ENCODE peak calls at places on chromosomes 4 and X, in nine cellular contexts. J, S, Y, V, U, F, W, X and C are unnamed samples.

GRCh38 chrX:43707812-43708548 is 51.9 kb downstream of the MAOA start:
- DNase-seq in J (no peak), S (no peak), Y (no peak), V (no peak), U (peak; percentile 57), F (no peak), W (peak; percentile 84), X (no peak), C (no peak)

GRCh38 chr4:174091130-174091529 is 192.3 kb downstream of the FBXO8 start:
- DNase-seq in J (no peak), S (no peak), Y (no peak), V (no peak), U (no peak), F (no peak), W (no peak), X (no peak), C (no peak)

GRCh38 chr4:87956501-87956900 is 19.0 kb upstream of the SPP1 start:
- DNase-seq in J (no peak), S (no peak), Y (no peak), V (no peak), U (no peak), F (no peak), W (no peak), X (peak; percentile 59), C (no peak)

GRCh38 chr4:78057600-78058560 is 757 bp downstream of the FRAS1 start:
- DNase-seq in J (no peak), S (peak; percentile 83), Y (peak; percentile 30), V (peak; percentile 72), U (peak; percentile 53), F (no peak), W (peak; percentile 55), X (no peak), C (peak; percentile 73)

GRCh38 chr4:25702848-25703247 is 47.2 kb downstream of the SLC34A2 start:
- DNase-seq in J (no peak), S (no peak), Y (peak; percentile 70), V (no peak), U (peak; percentile 73), F (peak; percentile 50), W (peak; percentile 75), X (peak; percentile 73), C (no peak)

GRCh38 chrX:154019633-154020499 is at the start of gene IRAK1:
- DNase-seq in J (peak; percentile 47), S (no peak), Y (peak; percentile 17), V (no peak), U (peak; percentile 63), F (peak; percentile 27), W (peak; percentile 69), X (peak; percentile 50), C (peak; percentile 19)

GRCh38 chrX:11664211-11664888 is 1.4 kb downstream of the ARHGAP6 start:
- DNase-seq in J (no peak), S (peak; percentile 65), Y (no peak), V (no peak), U (peak; percentile 26), F (no peak), W (peak; percentile 22), X (no peak), C (no peak)

GRCh38 chrX:69503228-69503834 is 795 bp upstream of the NALF2 start:
- DNase-seq in J (no peak), S (no peak), Y (no peak), V (no peak), U (no peak), F (no peak), W (peak; percentile 39), X (peak; percentile 80), C (peak; percentile 77)

GRCh38 chr4:112664611-112665010 is 27.7 kb downstream of the LARP7 start:
- DNase-seq in J (no peak), S (no peak), Y (no peak), V (no peak), U (peak; percentile 14), F (no peak), W (no peak), X (no peak), C (no peak)

GRCh38 chr4:23039813-23040212 is 347.1 kb downstream of the GBA3 start:
- DNase-seq in J (no peak), S (no peak), Y (no peak), V (no peak), U (no peak), F (no peak), W (no peak), X (no peak), C (no peak)

GRCh38 chrX:119984652-119985051 is 41.1 kb upstream of the NKAP start:
- DNase-seq in J (no peak), S (no peak), Y (no peak), V (no peak), U (no peak), F (no peak), W (no peak), X (no peak), C (peak; percentile 48)

GRCh38 chr4:150280081-150280950 is 202.1 kb downstream of the DCLK2 start:
- DNase-seq in J (no peak), S (no peak), Y (peak; percentile 83), V (no peak), U (peak; percentile 82), F (peak; percentile 81), W (peak; percentile 71), X (no peak), C (no peak)

GRCh38 chr4:19038231-19038630 is 1016.7 kb upstream of the LCORL start:
- DNase-seq in J (no peak), S (no peak), Y (no peak), V (no peak), U (no peak), F (no peak), W (no peak), X (peak; percentile 54), C (no peak)

GRCh38 chr4:39048291-39048690 is 13.7 kb upstream of the KLHL5 start:
- DNase-seq in J (no peak), S (no peak), Y (no peak), V (no peak), U (peak; percentile 58), F (peak; percentile 58), W (peak; percentile 45), X (no peak), C (no peak)

GRCh38 chrX:32395878-32396277 is 815.5 kb downstream of the DMD start:
- DNase-seq in J (no peak), S (no peak), Y (no peak), V (no peak), U (no peak), F (no peak), W (no peak), X (no peak), C (no peak)

GRCh38 chr4:3317656-3318211 is 24.9 kb downstream of the RGS12 start:
- DNase-seq in J (no peak), S (no peak), Y (no peak), V (peak; percentile 55), U (no peak), F (no peak), W (no peak), X (no peak), C (no peak)

GRCh38 chrX:112043997-112044396 is 38.6 kb downstream of the TRPC5 start:
- DNase-seq in J (no peak), S (no peak), Y (no peak), V (no peak), U (peak; percentile 14), F (no peak), W (peak; percentile 0), X (peak; percentile 43), C (no peak)

GRCh38 chr4:123378794-123379193 is 17.8 kb upstream of the SPRY1 start:
- DNase-seq in J (no peak), S (no peak), Y (no peak), V (no peak), U (no peak), F (no peak), W (no peak), X (no peak), C (no peak)

GRCh38 chrX:46912673-46913491 is 661 bp downstream of the JADE3 start:
- DNase-seq in J (peak; percentile 21), S (peak; percentile 82), Y (peak; percentile 4), V (peak; percentile 59), U (peak; percentile 27), F (no peak), W (peak; percentile 51), X (peak; percentile 52), C (peak; percentile 9)

GRCh38 chrX:119145241-119145653 is 17.6 kb upstream of the KIAA1210 start:
- DNase-seq in J (no peak), S (no peak), Y (no peak), V (no peak), U (peak; percentile 18), F (no peak), W (peak; percentile 21), X (peak; percentile 35), C (peak; percentile 9)

GRCh38 chr4:119130365-119131065 is 5.1 kb upstream of the MYOZ2 start:
- DNase-seq in J (no peak), S (no peak), Y (no peak), V (no peak), U (peak; percentile 70), F (no peak), W (peak; percentile 83), X (no peak), C (peak; percentile 12)

GRCh38 chrX:15170927-15171326 is 99.0 kb downstream of the ASB9 start:
- DNase-seq in J (no peak), S (no peak), Y (no peak), V (no peak), U (peak; percentile 8), F (no peak), W (no peak), X (peak; percentile 10), C (no peak)

GRCh38 chrX:44785652-44786051 is 58.2 kb upstream of the DUSP21 start:
- DNase-seq in J (no peak), S (no peak), Y (peak; percentile 80), V (no peak), U (peak; percentile 69), F (peak; percentile 39), W (peak; percentile 13), X (no peak), C (no peak)

GRCh38 chr4:176270669-176271068 is 1.6 kb upstream of the ASB5 start:
- DNase-seq in J (no peak), S (no peak), Y (peak; percentile 99), V (no peak), U (peak; percentile 100), F (no peak), W (peak; percentile 84), X (peak; percentile 46), C (peak; percentile 38)

GRCh38 chrX:22037225-22037624 is 5.1 kb downstream of the PHEX start:
- DNase-seq in J (no peak), S (no peak), Y (no peak), V (no peak), U (no peak), F (no peak), W (no peak), X (no peak), C (no peak)

GRCh38 chrX:155966876-155967275 is 30.6 kb upstream of the IL9R start:
- DNase-seq in J (no peak), S (no peak), Y (peak; percentile 26), V (no peak), U (peak; percentile 2), F (no peak), W (no peak), X (peak; percentile 63), C (no peak)

GRCh38 chr4:55618546-55619143 is 17.5 kb downstream of the NMU start:
- DNase-seq in J (no peak), S (no peak), Y (no peak), V (no peak), U (no peak), F (no peak), W (no peak), X (no peak), C (no peak)

GRCh38 chr4:85448880-85449763 is 25.8 kb upstream of the ARHGAP24 start:
- DNase-seq in J (no peak), S (no peak), Y (no peak), V (no peak), U (no peak), F (no peak), W (no peak), X (no peak), C (no peak)

GRCh38 chr4:76658231-76659102 is 223.4 kb downstream of the SHROOM3 start:
- DNase-seq in J (no peak), S (no peak), Y (peak; percentile 89), V (no peak), U (peak; percentile 61), F (peak; percentile 4), W (peak; percentile 67), X (peak; percentile 27), C (no peak)

GRCh38 chr4:147741190-147741788 is 9.4 kb downstream of the ARHGAP10 start:
- DNase-seq in J (no peak), S (no peak), Y (peak; percentile 83), V (no peak), U (peak; percentile 65), F (no peak), W (peak; percentile 52), X (no peak), C (no peak)

GRCh38 chr4:164731827-164732474 is 22.0 kb upstream of the SMIM31 start:
- DNase-seq in J (peak; percentile 31), S (no peak), Y (peak; percentile 25), V (peak; percentile 60), U (peak; percentile 40), F (peak; percentile 16), W (peak; percentile 49), X (peak; percentile 68), C (peak; percentile 21)